ENCODE peak calls at places on chromosomes 1 and 21, in ten cellular contexts. N, Y, X, U, R, A, I, C, F and W are unnamed samples.

GRCh38 chr1:44924835-44925464 is 61.4 kb downstream of the EIF2B3 start:
- DNase-seq in N (peak; percentile 15), Y (no peak), X (peak; percentile 83), U (peak; percentile 70), R (no peak), A (peak; percentile 95), I (no peak), C (no peak), F (no peak), W (no peak)

GRCh38 chr1:45328680-45329079 is 2.0 kb downstream of the HPDL start:
- DNase-seq in N (no peak), Y (no peak), X (no peak), U (no peak), R (no peak), A (no peak), I (no peak), C (no peak), F (no peak), W (no peak)

GRCh38 chr1:10701145-10701544 is 95.3 kb downstream of the CASZ1 start:
- DNase-seq in N (no peak), Y (no peak), X (no peak), U (no peak), R (no peak), A (no peak), I (no peak), C (no peak), F (no peak), W (no peak)

GRCh38 chr1:211547710-211548109 is 31.3 kb downstream of the SLC30A1 start:
- DNase-seq in N (no peak), Y (no peak), X (no peak), U (no peak), R (no peak), A (no peak), I (no peak), C (no peak), F (no peak), W (no peak)

GRCh38 chr1:169078163-169078883 is 28.2 kb upstream of the ATP1B1 start:
- DNase-seq in N (no peak), Y (no peak), X (no peak), U (no peak), R (no peak), A (no peak), I (no peak), C (no peak), F (no peak), W (no peak)

GRCh38 chr1:162734047-162734446 is 56.5 kb upstream of the HSD17B7 start:
- DNase-seq in N (no peak), Y (no peak), X (no peak), U (no peak), R (no peak), A (no peak), I (no peak), C (no peak), F (no peak), W (no peak)

GRCh38 chr1:209246660-209247059 is 336.9 kb upstream of the CAMK1G start:
- DNase-seq in N (no peak), Y (no peak), X (no peak), U (no peak), R (no peak), A (peak; percentile 5), I (no peak), C (no peak), F (no peak), W (no peak)

GRCh38 chr21:36388835-36389234 is 3.6 kb downstream of the CHAF1B start:
- DNase-seq in N (peak; percentile 74), Y (peak; percentile 42), X (no peak), U (peak; percentile 26), R (no peak), A (peak; percentile 54), I (peak; percentile 51), C (no peak), F (no peak), W (peak; percentile 55)

GRCh38 chr1:28249013-28249870 is 10.1 kb upstream of the SESN2 start:
- DNase-seq in N (peak; percentile 67), Y (peak; percentile 83), X (no peak), U (peak; percentile 89), R (no peak), A (peak; percentile 70), I (peak; percentile 54), C (no peak), F (peak; percentile 35), W (no peak)

GRCh38 chr1:20660363-20661234 is 570 bp downstream of the DDOST start:
- DNase-seq in N (peak; percentile 44), Y (no peak), X (no peak), U (peak; percentile 17), R (no peak), A (no peak), I (no peak), C (no peak), F (no peak), W (no peak)
- TF ChIP-seq CTCF in N (no peak), Y (no peak), X (no peak), U (no peak), R (no peak), A (no peak), I (no peak), C (no peak), F (no peak), W (no peak)

GRCh38 chr1:167342846-167343245 is 122.2 kb downstream of the POU2F1 start:
- DNase-seq in N (peak; percentile 45), Y (no peak), X (no peak), U (peak; percentile 8), R (no peak), A (no peak), I (no peak), C (no peak), F (no peak), W (no peak)
- TF ChIP-seq CTCF in N (peak; percentile 23), Y (peak; percentile 50), X (no peak), U (no peak), R (peak; percentile 58), A (no peak), I (no peak), C (no peak), F (no peak), W (peak; percentile 29)

GRCh38 chr1:177909416-177909815 is 60.4 kb downstream of the SEC16B start:
- DNase-seq in N (no peak), Y (no peak), X (no peak), U (no peak), R (no peak), A (no peak), I (no peak), C (no peak), F (no peak), W (no peak)

GRCh38 chr1:177914603-177915002 is 55.3 kb downstream of the SEC16B start:
- DNase-seq in N (no peak), Y (no peak), X (no peak), U (peak; percentile 13), R (no peak), A (peak; percentile 41), I (no peak), C (no peak), F (no peak), W (no peak)

GRCh38 chr1:177912991-177913390 is 56.9 kb downstream of the SEC16B start:
- DNase-seq in N (no peak), Y (no peak), X (no peak), U (no peak), R (peak; percentile 63), A (no peak), I (no peak), C (no peak), F (no peak), W (no peak)

GRCh38 chr1:177915641-177916040 is 54.2 kb downstream of the SEC16B start:
- DNase-seq in N (no peak), Y (no peak), X (no peak), U (peak; percentile 56), R (no peak), A (no peak), I (no peak), C (no peak), F (no peak), W (no peak)

GRCh38 chr1:177913762-177914540 is 55.9 kb downstream of the SEC16B start:
- DNase-seq in N (peak; percentile 41), Y (no peak), X (peak; percentile 24), U (peak; percentile 45), R (no peak), A (peak; percentile 63), I (peak; percentile 62), C (no peak), F (no peak), W (no peak)
- TF ChIP-seq CTCF in N (peak; percentile 45), Y (peak; percentile 90), X (peak; percentile 81), U (no peak), R (peak; percentile 62), A (peak; percentile 67), I (peak; percentile 23), C (no peak), F (no peak), W (peak; percentile 64)

DNA sequence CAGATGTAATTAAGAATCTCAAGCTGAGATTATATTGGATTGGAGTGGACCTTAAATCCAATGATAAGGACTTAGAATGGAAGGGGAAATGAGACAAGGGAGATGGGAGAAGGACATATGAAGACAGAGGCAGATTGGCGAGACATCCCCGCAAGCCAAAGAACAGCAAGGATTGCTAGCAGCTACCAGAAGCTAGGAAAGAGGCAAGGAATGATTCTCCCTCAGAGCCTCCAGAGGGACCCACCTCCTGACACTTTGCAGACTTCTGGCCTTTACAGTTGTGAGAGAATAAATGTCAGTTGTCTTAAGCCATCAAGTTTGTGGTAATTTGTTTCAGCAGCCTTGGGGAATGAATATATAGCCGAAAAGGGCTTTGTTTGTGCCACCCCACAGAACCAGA is 20.7 kb downstream of the METTL13 start:
- DNase-seq in N (no peak), Y (no peak), X (no peak), U (no peak), R (no peak), A (no peak), I (no peak), C (no peak), F (no peak), W (no peak)
- TF ChIP-seq CTCF in N (no peak), Y (peak; percentile 27), X (no peak), U (no peak), R (no peak), A (no peak), I (no peak), C (no peak), F (no peak), W (no peak)